ENCODE peak calls at places on chromosomes 4 and X, in six cellular contexts. B is psoas muscle, K is tibial nerve, Q is breast epithelium, U is sigmoid colon, I is colonic mucosa. R is an unnamed sample.

GRCh38 chr4:182297659-182298058 is 54.5 kb downstream of the TENM3 start:
- DNase-seq in U (no peak), B (no peak), K (no peak), I (no peak), Q (no peak), R (no peak)

GRCh38 chr4:123618606-123619005 is 222.0 kb downstream of the SPRY1 start:
- DNase-seq in U (no peak), Q (no peak), K (no peak), B (no peak), I (no peak), R (no peak)

GRCh38 chrX:1537031-1537715 is at the start of gene P2RY8:
- DNase-seq in K (peak; percentile 80), Q (peak; percentile 41), U (peak; percentile 79), B (peak; percentile 66), I (peak; percentile 56), R (no peak)

GRCh38 chrX:41009816-41010187 is 75.4 kb upstream of the USP9X start:
- DNase-seq in I (no peak), Q (no peak), B (no peak), U (no peak), K (no peak), R (no peak)

GRCh38 chr4:108342325-108342986 is 173.7 kb upstream of the LEF1 start:
- DNase-seq in U (no peak), K (no peak), B (no peak), I (no peak), Q (no peak), R (no peak)

GRCh38 chr4:165294907-165295306 is 32.6 kb upstream of the MSMO1 start:
- DNase-seq in B (no peak), U (no peak), Q (no peak), I (no peak), K (no peak), R (no peak)

GRCh38 chr4:149702414-149703108 is 113.1 kb downstream of the IQCM start:
- DNase-seq in K (no peak), Q (no peak), B (no peak), U (no peak), I (no peak), R (no peak)

GRCh38 chr4:144782345-144782744 is 136.4 kb downstream of the HHIP start:
- DNase-seq in K (no peak), U (no peak), Q (no peak), I (no peak), B (no peak), R (no peak)

GRCh38 chrX:14673236-14673635 is 143.9 kb downstream of the GLRA2 start:
- DNase-seq in U (no peak), Q (no peak), K (no peak), B (no peak), I (no peak), R (no peak)
- H3K27ac ChIP-seq in U (no peak overlapping the region), Q (no peak overlapping the region), K (no peak overlapping the region), B (no peak overlapping the region), I (no peak overlapping the region), R (no peak overlapping the region)

DNA sequence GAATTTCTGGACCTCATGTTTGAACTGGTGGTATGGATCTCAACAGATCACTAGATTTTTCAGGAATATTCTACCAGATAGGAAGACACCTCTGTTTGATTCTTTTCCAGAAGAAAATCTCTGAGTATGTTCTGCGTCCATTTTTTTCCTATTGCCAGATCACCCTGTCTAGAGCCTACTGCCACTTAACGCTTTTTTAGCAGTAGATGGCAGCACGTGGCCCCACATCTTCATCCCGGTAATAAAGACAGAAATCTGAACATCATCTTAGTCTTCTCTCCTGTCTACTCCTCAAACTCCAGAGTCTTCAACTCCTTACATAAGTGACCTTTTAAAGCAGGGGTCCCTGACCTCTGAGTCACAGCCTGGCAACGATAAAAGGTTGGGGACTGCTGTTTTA is 184.7 kb downstream of the TMA16 start:
- DNase-seq in K (no peak), I (no peak), U (no peak), Q (no peak), B (no peak), R (no peak)
- TF ChIP-seq CTCF in K (no peak), I (no peak), U (no peak), Q (no peak), B (no peak), R (no peak)

DNA sequence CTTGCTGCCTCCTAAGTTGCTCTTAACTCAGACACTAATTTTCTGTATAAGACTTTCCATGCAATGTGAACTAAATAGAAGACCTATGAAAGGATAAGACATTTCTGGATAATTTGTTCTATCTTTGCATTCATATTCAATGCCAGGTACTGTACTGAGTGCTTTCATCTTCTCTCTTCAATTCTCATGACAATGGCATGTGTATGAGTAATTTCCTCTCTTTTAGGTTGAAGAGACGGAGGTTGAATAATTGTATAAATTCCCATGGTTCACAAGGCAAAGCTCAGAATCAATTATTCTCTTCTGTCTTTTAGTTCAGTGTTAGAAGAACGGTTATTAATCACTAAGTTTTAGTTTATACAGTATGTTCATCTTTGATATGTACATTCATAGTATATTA is 29.3 kb upstream of the CFAP299 start:
- DNase-seq in I (no peak), B (no peak), U (no peak), Q (no peak), K (no peak), R (no peak)
- H3K27ac ChIP-seq in I (no peak overlapping the region), B (no peak overlapping the region), U (no peak overlapping the region), Q (no peak overlapping the region), K (no peak overlapping the region), R (no peak overlapping the region)

GRCh38 chr4:66558651-66559050 is 888.4 kb upstream of the EPHA5 start:
- DNase-seq in B (no peak), Q (no peak), U (no peak), I (no peak), K (no peak), R (no peak)
- TF ChIP-seq CTCF in B (no peak), Q (no peak), U (no peak), I (no peak), K (no peak), R (no peak)

DNA sequence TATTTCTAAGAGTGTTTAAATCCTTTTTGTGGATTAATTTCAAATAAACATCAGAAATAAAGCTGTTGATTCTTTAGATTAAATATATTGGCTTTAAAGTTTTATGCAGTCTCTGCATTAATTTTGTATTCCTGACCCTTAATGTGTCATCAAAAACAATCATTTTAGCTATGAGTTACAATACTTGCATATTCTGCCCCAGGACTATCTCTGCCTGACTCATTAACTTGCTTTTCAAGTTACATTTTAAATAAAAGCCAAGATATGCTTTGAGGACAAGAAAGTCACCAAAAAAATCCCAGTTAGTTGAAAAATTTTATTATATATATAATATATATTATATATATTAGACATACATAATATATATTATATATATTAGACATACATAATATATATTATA is 208.7 kb downstream of the ADGRL3 start:
- DNase-seq in Q (no peak), I (no peak), U (no peak), B (no peak), K (no peak), R (no peak)
- H3K27ac ChIP-seq in Q (no peak overlapping the region), I (no peak overlapping the region), U (no peak overlapping the region), B (no peak overlapping the region), K (no peak overlapping the region), R (no peak overlapping the region)

GRCh38 chrX:153662266-153662665 is 11.3 kb downstream of the PNCK start:
- DNase-seq in I (peak; percentile 61), B (no peak), U (peak; percentile 71), K (peak; percentile 24), Q (no peak), R (no peak)
- TF ChIP-seq CTCF in I (no peak), B (peak; percentile 36), U (no peak), K (peak; percentile 23), Q (peak; percentile 15), R (peak; percentile 30)

DNA sequence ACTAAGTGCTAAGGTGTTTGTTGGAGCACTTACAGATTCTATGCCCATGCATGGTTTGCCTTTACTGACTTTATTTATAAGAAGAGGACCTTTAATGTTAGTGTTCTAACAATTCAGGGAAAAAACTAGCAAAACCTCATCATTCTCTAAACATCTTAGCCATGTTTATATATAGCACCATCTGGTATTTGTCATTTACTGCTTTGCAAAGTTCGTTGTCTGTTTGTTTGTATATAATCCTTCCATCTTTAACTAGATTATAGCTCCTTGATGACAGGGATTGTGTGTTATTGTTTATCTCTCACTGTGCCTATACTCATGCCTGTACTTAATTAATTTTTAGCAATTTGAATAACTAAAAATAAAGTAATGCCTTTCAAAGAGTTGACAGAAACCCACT is 170.6 kb upstream of the PACRGL start:
- DNase-seq in U (no peak), I (no peak), B (no peak), K (no peak), Q (no peak), R (no peak)
- H3K27ac ChIP-seq in U (no peak overlapping the region), I (no peak overlapping the region), B (no peak overlapping the region), K (no peak overlapping the region), Q (no peak overlapping the region), R (no peak overlapping the region)